ENCODE peak calls at places on chromosomes 11 and 22, in four cellular contexts. D is lower leg skin, R is coronary artery, U is mesendoderm. V is an unnamed sample.

GRCh38 chr11:15123849-15124248 is 9.1 kb downstream of the INSC start:
- DNase-seq in U (peak), D (no peak), R (no peak), V (no peak)

GRCh38 chr22:20562607-20563463 is 55.4 kb downstream of the MED15 start:
- DNase-seq in R (no peak), U (no peak), D (no peak), V (no peak)

GRCh38 chr11:45541693-45542434 is 123.6 kb downstream of the CHST1 start:
- DNase-seq in U (no peak), D (no peak), R (no peak), V (no peak)

GRCh38 chr22:45999379-45999971 is 22.5 kb upstream of the WNT7B start:
- DNase-seq in U (no peak), D (no peak), R (no peak), V (no peak)

GRCh38 chr22:37735054-37735453 is 38.2 kb downstream of the TRIOBP start:
- DNase-seq in D (no peak), U (peak), R (no peak), V (no peak)

GRCh38 chr22:39129081-39129480 is 23.4 kb downstream of the CBX7 start:
- DNase-seq in D (no peak), U (no peak), R (no peak), V (no peak)

GRCh38 chr11:10478066-10478465 is 23.0 kb downstream of the AMPD3 start:
- DNase-seq in D (no peak), U (peak), R (no peak), V (no peak)

GRCh38 chr11:30635401-30635989 is 49.3 kb upstream of the MPPED2 start:
- DNase-seq in R (no peak), U (peak), D (no peak), V (no peak)

GRCh38 chr11:126210871-126211235 is 597 bp downstream of the RPUSD4 start:
- DNase-seq in D (no peak), R (no peak), U (no peak), V (no peak)

GRCh38 chr11:2777396-2777795 is 77.6 kb upstream of the KCNQ1OT1 start:
- DNase-seq in R (peak), U (peak), D (peak), V (no peak)

GRCh38 chr22:48803171-48803992 is 1024.3 kb downstream of the BRD1 start:
- DNase-seq in U (no peak), R (peak), D (no peak), V (no peak)

GRCh38 chr11:76205252-76206076 is 838 bp downstream of the WNT11 start:
- DNase-seq in R (no peak), U (peak), D (no peak), V (no peak)

GRCh38 chr11:68727783-68728182 is 23.5 kb downstream of the TESMIN start:
- DNase-seq in R (no peak), D (no peak), U (peak), V (no peak)

GRCh38 chr22:32920032-32920628 is 118.6 kb downstream of the TIMP3 start:
- DNase-seq in U (no peak), D (peak), R (peak), V (no peak)

GRCh38 chr11:2813141-2813908 is 72.2 kb downstream of the CDKN1C start:
- DNase-seq in U (no peak), R (no peak), D (no peak), V (no peak)

GRCh38 chr22:46233231-46233630 is 16.9 kb downstream of the CDPF1 start:
- DNase-seq in U (no peak), R (no peak), D (peak), V (no peak)

GRCh38 chr22:32994046-32994827 is 63.9 kb downstream of the SYN3 start:
- DNase-seq in R (no peak), D (no peak), U (peak), V (no peak)

GRCh38 chr11:61503135-61503770 is 5.3 kb upstream of the LRRC10B start:
- DNase-seq in U (no peak), D (no peak), R (no peak), V (no peak)

GRCh38 chr22:48091656-48092223 is 1329.3 kb downstream of the TBC1D22A start:
- DNase-seq in R (peak), D (no peak), U (no peak), V (no peak)

GRCh38 chr22:36435516-36436415 is 45.7 kb downstream of the TXN2 start:
- DNase-seq in D (no peak), U (peak), R (no peak), V (peak)

GRCh38 chr11:71461696-71462095 is 8.7 kb downstream of the NADSYN1 start:
- DNase-seq in D (no peak), R (no peak), U (no peak), V (no peak)

GRCh38 chr22:22884888-22885840 is 2.5 kb upstream of the IGLL5 start:
- DNase-seq in U (no peak), D (no peak), R (peak), V (no peak)

GRCh38 chr22:49055406-49055805 is 772.3 kb downstream of the BRD1 start:
- DNase-seq in U (no peak), D (no peak), R (no peak), V (no peak)

GRCh38 chr22:48719978-48720661 is 1107.6 kb downstream of the BRD1 start:
- DNase-seq in U (peak), R (no peak), D (no peak), V (no peak)

GRCh38 chr22:39237276-39238123 is 7.3 kb downstream of the PDGFB start:
- DNase-seq in U (no peak), D (no peak), R (no peak), V (no peak)

GRCh38 chr22:40015346-40015976 is 20.7 kb downstream of the FAM83F start:
- DNase-seq in D (no peak), R (no peak), U (peak), V (no peak)

GRCh38 chr11:123218451-123218850 is 23.4 kb upstream of the CLMP start:
- DNase-seq in U (peak), D (no peak), R (no peak), V (no peak)

GRCh38 chr22:20904008-20904979 is 12.9 kb upstream of the CRKL start:
- DNase-seq in D (peak), R (no peak), U (no peak), V (no peak)

GRCh38 chr11:113313601-113314000 is 782 bp upstream of the TTC12 start:
- DNase-seq in D (no peak), U (no peak), R (no peak), V (no peak)

GRCh38 chr22:44274918-44275665 is 37.7 kb downstream of the SHISAL1 start:
- DNase-seq in U (no peak), R (no peak), D (no peak), V (no peak)
- H3K4me3 ChIP-seq in U (no peak), R (no peak), D (no peak), V (no peak)

GRCh38 chr22:44667276-44667675 is 34.7 kb upstream of the PRR5 start:
- DNase-seq in D (no peak), R (no peak), U (no peak), V (no peak)

GRCh38 chr22:44668886-44669724 is 32.9 kb upstream of the PRR5 start:
- DNase-seq in R (no peak), U (no peak), D (no peak), V (no peak)

GRCh38 chr22:44667829-44668189 is 34.2 kb upstream of the PRR5 start:
- DNase-seq in R (no peak), U (no peak), D (no peak), V (peak)

GRCh38 chr22:44669725-44670027 is 32.3 kb upstream of the PRR5 start:
- DNase-seq in D (no peak), U (peak), R (no peak), V (no peak)

GRCh38 chr22:44668190-44668885 is 33.7 kb upstream of the PRR5 start:
- DNase-seq in U (no peak), D (no peak), R (no peak), V (peak)
- H3K4me3 ChIP-seq in U (peak), D (peak), R (peak), V (peak)

DNA sequence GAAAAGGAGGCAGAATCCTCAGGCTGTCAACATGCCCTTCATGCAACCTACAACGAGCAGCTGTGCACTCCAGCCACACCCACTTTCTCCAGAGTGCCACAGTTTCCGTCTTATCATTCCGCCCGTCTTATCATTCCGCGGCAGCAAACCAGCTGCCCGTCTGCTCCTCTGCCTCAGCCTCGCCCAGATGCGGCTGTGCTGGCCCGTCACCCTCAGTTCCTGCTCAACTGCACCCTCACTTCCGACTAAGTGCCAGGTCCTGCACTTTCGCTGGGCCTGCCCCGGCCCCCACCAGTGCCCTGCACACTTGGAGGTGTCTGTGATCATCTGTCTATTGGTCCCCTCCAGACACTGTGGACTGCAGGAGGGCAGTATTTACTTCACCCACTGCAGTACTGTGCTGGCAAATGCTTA is 43.7 kb downstream of the MICAL3 start:
- DNase-seq in D (peak), R (no peak), U (no peak), V (peak)
- H3K4me3 ChIP-seq in D (no peak), R (peak), U (no peak), V (peak)

DNA sequence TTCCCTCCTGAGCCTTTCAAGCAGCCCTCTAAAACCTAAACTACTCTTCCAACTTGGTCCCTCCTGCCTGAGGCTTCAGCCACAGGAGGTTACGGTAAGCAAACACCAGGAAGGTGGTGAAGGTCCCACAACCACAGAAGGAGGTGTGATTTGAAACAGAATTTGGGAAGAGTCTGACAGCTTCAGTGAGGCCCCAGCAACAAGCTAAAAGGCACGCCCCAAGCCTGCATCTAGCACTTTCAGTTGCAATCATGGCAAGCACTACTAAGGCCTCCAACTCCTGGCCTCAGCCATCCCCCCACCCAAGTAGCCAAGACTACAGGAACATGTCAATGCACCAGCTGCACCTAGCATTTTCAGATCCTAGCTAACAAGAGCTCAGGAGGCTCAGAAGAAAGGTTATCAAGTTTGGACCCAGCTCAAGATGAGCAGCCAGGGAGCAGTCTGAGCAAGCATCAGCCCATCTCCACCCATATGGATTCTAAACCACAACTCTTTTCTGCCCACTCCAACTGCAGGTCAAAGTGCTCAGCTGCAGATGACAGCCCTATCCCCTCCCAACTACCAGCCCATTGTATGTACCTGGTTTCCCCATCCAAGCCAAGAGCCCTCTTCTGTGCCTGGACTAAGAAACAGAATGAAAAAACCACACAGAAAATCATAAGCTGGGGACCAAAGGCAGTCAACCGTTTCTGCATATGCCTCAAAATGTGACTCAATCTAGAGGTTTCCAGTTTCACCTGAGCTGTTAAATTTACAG is 10.4 kb upstream of the AHNAK start:
- DNase-seq in D (no peak), U (peak), R (no peak), V (peak)
- H3K4me3 ChIP-seq in D (no peak), U (no peak), R (peak), V (peak)

GRCh38 chr11:65414776-65415498 is 7.7 kb upstream of the NEAT1 start:
- DNase-seq in D (no peak), R (peak), U (no peak), V (no peak)

GRCh38 chr11:65417702-65418430 is 4.7 kb upstream of the NEAT1 start:
- DNase-seq in R (peak), D (no peak), U (peak), V (peak)

GRCh38 chr11:65417221-65417701 is 5.3 kb upstream of the NEAT1 start:
- DNase-seq in U (peak), D (no peak), R (peak), V (no peak)

GRCh38 chr11:65415499-65416340 is 6.9 kb upstream of the NEAT1 start:
- DNase-seq in U (no peak), R (peak), D (no peak), V (no peak)

GRCh38 chr11:65416341-65417185 is 6.0 kb upstream of the NEAT1 start:
- DNase-seq in D (peak), R (peak), U (peak), V (peak)
- H3K4me3 ChIP-seq in D (no peak), R (peak), U (no peak), V (peak)

GRCh38 chr11:1310772-1311468 is 1.5 kb upstream of the TOLLIP start:
- DNase-seq in D (no peak), R (no peak), U (no peak), V (no peak)
- H3K4me3 ChIP-seq in D (no peak), R (no peak), U (no peak), V (no peak)